ENCODE peak calls at places on chromosomes 6 and 20, in nine cellular contexts. Z is hepatocyte, D is A549, H is tibial nerve, S is PC-3, A is AG04449, G is stomach, K is ascending aorta, N is adipocyte. P is an unnamed sample.

GRCh38 chr20:23235173-23236027 is 115.2 kb upstream of the NXT1 start:
- DNase-seq in Z (peak), D (peak), H (no peak), S (peak), A (no peak), G (peak), K (no peak), N (peak), P (peak)

GRCh38 chr6:4804095-4804494 is 27.9 kb downstream of the CDYL start:
- DNase-seq in Z (peak), D (no peak), H (no peak), S (peak), A (no peak), G (no peak), K (no peak), N (peak), P (peak)

GRCh38 chr6:14382381-14383236 is 265.0 kb downstream of the CD83 start:
- DNase-seq in Z (no peak), D (no peak), H (no peak), S (no peak), A (no peak), G (no peak), K (no peak), N (no peak), P (no peak)

GRCh38 chr20:57779401-57780003 is 69.7 kb upstream of the PMEPA1 start:
- DNase-seq in Z (peak), D (no peak), H (no peak), S (peak), A (no peak), G (no peak), K (no peak), N (no peak), P (no peak)

GRCh38 chr6:112085666-112086065 is 1.6 kb downstream of the TUBE1 start:
- DNase-seq in Z (no peak), D (no peak), H (no peak), S (no peak), A (no peak), G (no peak), K (no peak), N (no peak), P (no peak)

GRCh38 chr20:59820204-59821041 is 113.0 kb downstream of the SYCP2 start:
- DNase-seq in Z (no peak), D (no peak), H (peak), S (peak), A (no peak), G (no peak), K (no peak), N (no peak), P (no peak)

GRCh38 chr6:31701666-31702420 is 1.3 kb downstream of the ABHD16A start:
- DNase-seq in Z (no peak), D (no peak), H (no peak), S (no peak), A (no peak), G (no peak), K (no peak), N (peak), P (peak)

GRCh38 chr6:128233501-128233900 is 286.9 kb downstream of the PTPRK start:
- DNase-seq in Z (no peak), D (no peak), H (no peak), S (no peak), A (no peak), G (no peak), K (no peak), N (no peak), P (no peak)

GRCh38 chr6:28543671-28544131 is 18.0 kb downstream of the GPX5 start:
- DNase-seq in Z (peak), D (no peak), H (no peak), S (no peak), A (no peak), G (no peak), K (no peak), N (peak), P (peak)

GRCh38 chr6:158460602-158461092 is 99.2 kb upstream of the TMEM181 start:
- DNase-seq in Z (no peak), D (no peak), H (no peak), S (peak), A (no peak), G (no peak), K (no peak), N (peak), P (peak)

GRCh38 chr20:63641792-63642517 is 11.3 kb downstream of the STMN3 start:
- DNase-seq in Z (peak), D (peak), H (peak), S (peak), A (no peak), G (peak), K (peak), N (peak), P (peak)

GRCh38 chr6:70412797-70413113 is 553 bp upstream of the FAM135A start:
- DNase-seq in Z (no peak), D (no peak), H (no peak), S (no peak), A (no peak), G (no peak), K (no peak), N (no peak), P (no peak)

GRCh38 chr6:99330159-99330558 is 19.3 kb downstream of the FAXC start:
- DNase-seq in Z (peak), D (peak), H (no peak), S (peak), A (no peak), G (peak), K (no peak), N (peak), P (peak)

GRCh38 chr6:32112436-32112980 is 3.4 kb upstream of the TNXB start:
- DNase-seq in Z (no peak), D (no peak), H (no peak), S (no peak), A (no peak), G (no peak), K (no peak), N (peak), P (peak)

GRCh38 chr6:5125152-5126006 is 40.2 kb downstream of the PPP1R3G start:
- DNase-seq in Z (peak), D (no peak), H (no peak), S (peak), A (no peak), G (no peak), K (no peak), N (peak), P (peak)

GRCh38 chr20:46720776-46721425 is 11.5 kb downstream of the SLC2A10 start:
- DNase-seq in Z (no peak), D (no peak), H (no peak), S (no peak), A (no peak), G (no peak), K (no peak), N (no peak), P (no peak)

GRCh38 chr6:17536586-17536985 is 63.5 kb upstream of the FAM8A1 start:
- DNase-seq in Z (no peak), D (no peak), H (no peak), S (no peak), A (no peak), G (no peak), K (no peak), N (no peak), P (no peak)

GRCh38 chr6:37819802-37820712 is 530 bp downstream of the ZFAND3 start:
- DNase-seq in Z (peak), D (peak), H (peak), S (peak), A (no peak), G (peak), K (peak), N (peak), P (peak)

GRCh38 chr6:115441671-115442070 is 619.0 kb downstream of the FRK start:
- DNase-seq in Z (no peak), D (no peak), H (no peak), S (no peak), A (no peak), G (no peak), K (no peak), N (peak), P (peak)

DNA sequence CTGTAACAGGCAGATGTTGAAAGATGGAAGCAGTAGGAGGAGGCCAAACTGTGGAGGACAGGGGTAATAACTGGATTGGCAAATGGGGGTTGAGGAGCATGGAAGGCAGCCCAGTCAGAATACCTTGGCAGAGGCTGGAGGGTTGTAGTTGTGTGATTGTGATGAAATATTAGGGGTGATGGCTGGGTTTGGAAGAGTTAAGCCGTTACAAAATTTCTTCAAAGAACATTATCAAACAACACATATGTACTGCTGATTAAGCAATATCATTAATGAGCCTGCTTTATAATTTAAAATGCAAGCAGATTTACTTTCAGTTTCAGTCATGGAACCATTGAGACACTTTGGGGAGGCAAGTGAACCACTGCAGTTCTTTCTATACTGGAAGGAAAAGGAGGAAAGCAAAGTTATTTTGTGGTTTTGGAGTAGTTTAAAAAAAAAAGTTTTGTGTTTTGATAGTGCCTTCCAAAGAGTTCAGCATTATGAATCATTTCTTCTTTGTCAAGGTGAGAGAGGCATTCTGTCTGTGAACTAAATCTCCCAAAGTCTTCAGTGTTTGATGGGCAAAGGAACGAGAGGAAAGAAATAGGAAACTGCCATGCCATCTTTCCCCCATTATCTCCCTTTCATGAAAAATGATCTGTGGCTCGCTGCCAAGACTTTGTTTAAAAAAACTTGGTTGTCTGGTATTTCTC is 20.7 kb downstream of the FOXO3 start:
- DNase-seq in Z (peak), D (no peak), H (no peak), S (peak), A (no peak), G (no peak), K (no peak), N (peak), P (peak)
- H3K4me3 ChIP-seq in Z (no peak), D (no peak), H (no peak), S (no peak), A (peak), G (no peak), K (peak), N (peak), P (peak)

GRCh38 chr6:290111-290932 is 2.0 kb upstream of the DUSP22 start:
- DNase-seq in Z (no peak), D (no peak), H (no peak), S (no peak), A (no peak), G (no peak), K (no peak), N (no peak), P (no peak)
- H3K4me3 ChIP-seq in Z (no peak), D (no peak), H (no peak), S (no peak), A (no peak), G (no peak), K (no peak), N (no peak), P (no peak)

GRCh38 chr6:30002871-30003270 is 58.2 kb upstream of the POLR1H start:
- DNase-seq in Z (no peak), D (no peak), H (no peak), S (peak), A (peak), G (no peak), K (no peak), N (peak), P (peak)

GRCh38 chr6:30005482-30005881 is 55.6 kb upstream of the POLR1H start:
- DNase-seq in Z (no peak), D (no peak), H (no peak), S (no peak), A (no peak), G (no peak), K (no peak), N (no peak), P (no peak)

GRCh38 chr6:30009113-30009512 is 52.0 kb upstream of the POLR1H start:
- DNase-seq in Z (no peak), D (no peak), H (no peak), S (no peak), A (no peak), G (no peak), K (no peak), N (no peak), P (no peak)

GRCh38 chr6:30007132-30007764 is 53.8 kb upstream of the POLR1H start:
- DNase-seq in Z (no peak), D (no peak), H (no peak), S (no peak), A (no peak), G (peak), K (no peak), N (peak), P (no peak)

DNA sequence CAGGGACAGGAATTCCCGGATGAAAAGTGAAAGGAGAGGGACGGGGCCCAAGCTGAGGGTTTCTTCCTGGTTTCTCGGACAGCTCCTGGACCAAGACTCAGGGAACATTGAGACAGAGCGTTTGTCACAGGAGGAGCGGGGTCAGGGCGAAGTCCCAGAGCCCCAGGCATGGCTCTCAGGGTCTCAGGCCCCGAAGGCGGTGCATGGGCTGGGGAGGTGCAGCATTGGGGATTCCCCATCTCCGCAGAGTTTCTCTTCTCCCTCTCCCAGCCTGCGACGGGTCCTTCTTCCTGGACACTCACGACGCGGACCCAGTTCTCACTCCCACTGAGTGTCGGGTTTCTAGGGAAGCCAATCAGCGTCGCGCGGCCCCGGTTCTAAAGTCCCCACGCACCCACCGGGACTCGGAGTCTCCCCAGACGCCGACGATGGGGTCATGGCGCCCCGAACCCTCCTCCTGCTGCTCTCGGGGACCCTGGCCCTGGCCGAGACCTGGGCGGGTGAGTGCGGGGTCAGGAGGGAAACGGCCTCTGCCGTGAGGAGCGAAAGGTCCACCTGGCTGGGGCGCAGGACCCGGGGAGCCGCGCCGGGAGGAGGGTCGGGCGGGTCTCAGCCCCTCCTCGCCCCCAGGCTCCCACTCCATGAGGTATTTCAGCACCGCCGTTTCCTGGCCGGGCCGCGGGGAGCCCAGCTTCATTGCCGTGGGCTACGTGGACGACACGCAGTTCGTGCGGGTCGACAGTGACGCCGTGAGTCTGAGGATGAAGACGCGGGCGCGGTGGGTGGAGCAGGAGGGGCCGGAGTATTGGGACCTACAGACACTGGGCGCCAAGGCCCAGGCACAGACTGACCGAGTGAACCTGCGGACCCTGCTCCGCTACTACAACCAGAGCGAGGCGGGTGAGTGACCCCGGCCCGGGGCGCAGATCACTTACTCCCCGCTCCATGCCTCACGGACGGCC is 54.6 kb upstream of the POLR1H start:
- DNase-seq in Z (peak), D (no peak), H (peak), S (no peak), A (no peak), G (peak), K (no peak), N (peak), P (no peak)
- H3K4me3 ChIP-seq in Z (peak), D (no peak), H (peak), S (no peak), A (peak), G (peak), K (peak), N (peak), P (peak)

GRCh38 chr6:91667596-91667995 is 1080.7 kb upstream of the MAP3K7 start:
- DNase-seq in Z (no peak), D (no peak), H (no peak), S (no peak), A (no peak), G (no peak), K (no peak), N (no peak), P (no peak)
- H3K4me3 ChIP-seq in Z (no peak), D (no peak), H (no peak), S (no peak), A (no peak), G (no peak), K (no peak), N (no peak), P (no peak)

GRCh38 chr20:62060631-62061541 is 4.8 kb downstream of the TAF4 start:
- DNase-seq in Z (no peak), D (no peak), H (no peak), S (no peak), A (no peak), G (no peak), K (no peak), N (no peak), P (no peak)

GRCh38 chr20:62063601-62063980 is 2.1 kb downstream of the TAF4 start:
- DNase-seq in Z (peak), D (no peak), H (no peak), S (no peak), A (no peak), G (no peak), K (no peak), N (no peak), P (no peak)

GRCh38 chr20:62063981-62064787 is 1.5 kb downstream of the TAF4 start:
- DNase-seq in Z (peak), D (no peak), H (no peak), S (peak), A (no peak), G (peak), K (no peak), N (no peak), P (no peak)

GRCh38 chr20:62061851-62062418 is 3.7 kb downstream of the TAF4 start:
- DNase-seq in Z (no peak), D (no peak), H (no peak), S (no peak), A (no peak), G (no peak), K (no peak), N (no peak), P (no peak)

DNA sequence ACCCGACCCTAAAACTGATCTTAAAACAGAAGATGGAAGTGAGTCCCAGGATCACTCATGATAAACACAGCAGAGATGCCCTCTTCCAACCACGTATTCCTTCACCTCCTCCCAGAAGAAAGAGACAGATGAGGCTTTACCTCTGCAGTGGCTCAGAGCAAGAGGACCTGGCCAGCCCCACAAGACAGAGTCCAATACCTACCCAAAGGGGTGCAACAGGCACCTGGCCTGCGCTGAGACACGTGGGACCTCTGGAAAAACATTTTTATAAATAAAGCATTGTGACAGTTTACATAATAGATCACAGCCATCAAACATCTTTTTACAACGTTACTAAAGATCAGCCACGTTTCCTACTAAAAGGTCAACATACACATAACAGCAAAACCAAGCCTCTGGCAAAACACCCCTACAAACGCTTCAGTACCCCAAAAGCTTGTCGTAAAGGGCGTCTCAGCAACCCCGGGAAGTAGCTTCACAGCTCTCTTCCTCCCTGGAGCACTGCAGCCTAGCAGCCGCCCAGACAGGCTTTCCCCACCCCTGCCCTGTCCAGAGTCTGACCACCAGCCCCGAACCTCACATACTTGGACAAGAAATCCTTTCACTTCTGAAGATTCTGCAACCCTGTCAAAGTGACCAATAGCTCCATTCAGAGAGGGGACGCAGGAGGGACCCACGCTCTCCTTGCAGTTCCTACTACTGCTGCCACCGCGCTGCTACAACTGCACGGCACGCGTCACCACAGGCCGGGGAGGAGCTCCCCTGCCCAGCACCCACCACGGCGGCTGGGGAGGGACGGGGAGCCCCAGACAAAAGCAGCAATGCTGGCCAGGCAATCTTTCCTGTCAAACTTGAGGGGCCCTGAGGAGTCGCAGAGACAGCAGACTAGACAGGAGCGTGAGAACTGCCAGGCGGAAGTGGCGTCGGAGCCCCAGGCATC is 2.8 kb downstream of the TAF4 start:
- DNase-seq in Z (no peak), D (no peak), H (no peak), S (no peak), A (no peak), G (no peak), K (no peak), N (no peak), P (no peak)
- H3K4me3 ChIP-seq in Z (no peak), D (no peak), H (no peak), S (peak), A (peak), G (peak), K (peak), N (peak), P (peak)

GRCh38 chr6:26214826-26215199 is 127.6 kb downstream of the HFE start:
- DNase-seq in Z (no peak), D (no peak), H (no peak), S (no peak), A (no peak), G (no peak), K (no peak), N (no peak), P (no peak)
- H3K4me3 ChIP-seq in Z (peak), D (no peak), H (no peak), S (peak), A (peak), G (no peak), K (peak), N (no peak), P (peak)